ENCODE peak calls at places on chromosomes 12 and 14, in nine cellular contexts. One of them, this sample, is unnamed.

GRCh38 chr14:100222219-100223093 is 16.5 kb upstream of the YY1 start:
- DNase-seq in stomach: no peak
- DNase-seq in A549: no peak
- DNase-seq in Peyer's patch: no peak
- DNase-seq in transverse colon: no peak
- DNase-seq in H54: no peak
- DNase-seq in K562: no peak
- DNase-seq in right lobe of liver: no peak
- DNase-seq in prostate gland: no peak
- DNase-seq in this sample: no peak

GRCh38 chr12:122834921-122835692 is at the start of gene HIP1R:
- DNase-seq in stomach: peak; percentile 64
- DNase-seq in A549: peak; percentile 49
- DNase-seq in Peyer's patch: peak; percentile 84
- DNase-seq in transverse colon: peak; percentile 71
- DNase-seq in H54: no peak
- DNase-seq in K562: peak; percentile 93
- DNase-seq in right lobe of liver: no peak
- DNase-seq in prostate gland: peak; percentile 54
- DNase-seq in this sample: peak; percentile 72

GRCh38 chr12:90301095-90301494 is 592.5 kb upstream of the ATP2B1 start:
- DNase-seq in stomach: no peak
- DNase-seq in A549: no peak
- DNase-seq in Peyer's patch: no peak
- DNase-seq in transverse colon: no peak
- DNase-seq in H54: no peak
- DNase-seq in K562: no peak
- DNase-seq in right lobe of liver: no peak
- DNase-seq in prostate gland: no peak
- DNase-seq in this sample: no peak

GRCh38 chr12:92290881-92291280 is 145.2 kb upstream of the BTG1 start:
- DNase-seq in stomach: no peak
- DNase-seq in A549: no peak
- DNase-seq in Peyer's patch: no peak
- DNase-seq in transverse colon: no peak
- DNase-seq in H54: no peak
- DNase-seq in K562: no peak
- DNase-seq in right lobe of liver: no peak
- DNase-seq in prostate gland: no peak
- DNase-seq in this sample: no peak

GRCh38 chr12:68439368-68440045 is 107.3 kb upstream of the MDM1 start:
- DNase-seq in stomach: no peak
- DNase-seq in A549: no peak
- DNase-seq in Peyer's patch: no peak
- DNase-seq in transverse colon: no peak
- DNase-seq in H54: no peak
- DNase-seq in K562: no peak
- DNase-seq in right lobe of liver: no peak
- DNase-seq in prostate gland: no peak
- DNase-seq in this sample: no peak

GRCh38 chr14:25953532-25954144 is 644.2 kb downstream of the NOVA1 start:
- DNase-seq in stomach: no peak
- DNase-seq in A549: no peak
- DNase-seq in Peyer's patch: no peak
- DNase-seq in transverse colon: peak; percentile 40
- DNase-seq in H54: no peak
- DNase-seq in K562: no peak
- DNase-seq in right lobe of liver: no peak
- DNase-seq in prostate gland: no peak
- DNase-seq in this sample: no peak

GRCh38 chr14:42731480-42731879 is 1124.8 kb downstream of the LRFN5 start:
- DNase-seq in stomach: no peak
- DNase-seq in A549: no peak
- DNase-seq in Peyer's patch: no peak
- DNase-seq in transverse colon: no peak
- DNase-seq in H54: no peak
- DNase-seq in K562: no peak
- DNase-seq in right lobe of liver: no peak
- DNase-seq in prostate gland: no peak
- DNase-seq in this sample: no peak

GRCh38 chr12:91947459-91947858 is 198.2 kb downstream of the BTG1 start:
- DNase-seq in stomach: no peak
- DNase-seq in A549: no peak
- DNase-seq in Peyer's patch: no peak
- DNase-seq in transverse colon: no peak
- DNase-seq in H54: no peak
- DNase-seq in K562: no peak
- DNase-seq in right lobe of liver: no peak
- DNase-seq in prostate gland: no peak
- DNase-seq in this sample: no peak

GRCh38 chr12:117331691-117332090 is 29.7 kb downstream of the NOS1 start:
- DNase-seq in stomach: no peak
- DNase-seq in A549: peak; percentile 73
- DNase-seq in Peyer's patch: no peak
- DNase-seq in transverse colon: no peak
- DNase-seq in H54: no peak
- DNase-seq in K562: no peak
- DNase-seq in right lobe of liver: no peak
- DNase-seq in prostate gland: no peak
- DNase-seq in this sample: no peak

GRCh38 chr12:24111101-24111500 is 161.6 kb upstream of the SOX5 start:
- DNase-seq in stomach: no peak
- DNase-seq in A549: no peak
- DNase-seq in Peyer's patch: no peak
- DNase-seq in transverse colon: no peak
- DNase-seq in H54: no peak
- DNase-seq in K562: no peak
- DNase-seq in right lobe of liver: no peak
- DNase-seq in prostate gland: no peak
- DNase-seq in this sample: no peak

GRCh38 chr12:52189376-52190174 is 2.2 kb downstream of the KRT80 start:
- DNase-seq in stomach: no peak
- DNase-seq in A549: no peak
- DNase-seq in Peyer's patch: no peak
- DNase-seq in transverse colon: no peak
- DNase-seq in H54: no peak
- DNase-seq in K562: no peak
- DNase-seq in right lobe of liver: no peak
- DNase-seq in prostate gland: no peak
- DNase-seq in this sample: no peak

GRCh38 chr12:56267443-56268071 is 815 bp downstream of the COQ10A start:
- DNase-seq in stomach: no peak
- DNase-seq in A549: no peak
- DNase-seq in Peyer's patch: no peak
- DNase-seq in transverse colon: no peak
- DNase-seq in H54: no peak
- DNase-seq in K562: peak; percentile 52
- DNase-seq in right lobe of liver: peak; percentile 83
- DNase-seq in prostate gland: no peak
- DNase-seq in this sample: peak; percentile 46

GRCh38 chr12:40170593-40170992 is 54.2 kb upstream of the LRRK2 start:
- DNase-seq in stomach: no peak
- DNase-seq in A549: no peak
- DNase-seq in Peyer's patch: no peak
- DNase-seq in transverse colon: no peak
- DNase-seq in H54: no peak
- DNase-seq in K562: no peak
- DNase-seq in right lobe of liver: no peak
- DNase-seq in prostate gland: no peak
- DNase-seq in this sample: no peak

GRCh38 chr14:69259531-69260245 is at the start of gene GALNT16:
- DNase-seq in stomach: peak; percentile 38
- DNase-seq in A549: peak; percentile 56
- DNase-seq in Peyer's patch: no peak
- DNase-seq in transverse colon: peak; percentile 25
- DNase-seq in H54: peak; percentile 61
- DNase-seq in K562: peak; percentile 42
- DNase-seq in right lobe of liver: no peak
- DNase-seq in prostate gland: no peak
- DNase-seq in this sample: no peak

GRCh38 chr14:56131004-56131864 is 13.0 kb downstream of the PELI2 start:
- DNase-seq in stomach: no peak
- DNase-seq in A549: no peak
- DNase-seq in Peyer's patch: no peak
- DNase-seq in transverse colon: no peak
- DNase-seq in H54: no peak
- DNase-seq in K562: no peak
- DNase-seq in right lobe of liver: no peak
- DNase-seq in prostate gland: no peak
- DNase-seq in this sample: no peak

GRCh38 chr12:115697341-115697740 is 580.2 kb downstream of the MED13L start:
- DNase-seq in stomach: no peak
- DNase-seq in A549: no peak
- DNase-seq in Peyer's patch: no peak
- DNase-seq in transverse colon: no peak
- DNase-seq in H54: no peak
- DNase-seq in K562: no peak
- DNase-seq in right lobe of liver: no peak
- DNase-seq in prostate gland: peak; percentile 24
- DNase-seq in this sample: no peak

GRCh38 chr12:84601483-84601882 is 311.1 kb downstream of the SLC6A15 start:
- DNase-seq in stomach: no peak
- DNase-seq in A549: no peak
- DNase-seq in Peyer's patch: no peak
- DNase-seq in transverse colon: no peak
- DNase-seq in H54: no peak
- DNase-seq in K562: no peak
- DNase-seq in right lobe of liver: no peak
- DNase-seq in prostate gland: no peak
- DNase-seq in this sample: no peak

GRCh38 chr12:13097526-13097925 is 5.9 kb downstream of the GSG1 start:
- DNase-seq in stomach: no peak
- DNase-seq in A549: no peak
- DNase-seq in Peyer's patch: no peak
- DNase-seq in transverse colon: no peak
- DNase-seq in H54: no peak
- DNase-seq in K562: no peak
- DNase-seq in right lobe of liver: no peak
- DNase-seq in prostate gland: no peak
- DNase-seq in this sample: no peak

GRCh38 chr12:11014234-11014633 is 8.2 kb downstream of the TAS2R19 start:
- DNase-seq in stomach: no peak
- DNase-seq in A549: no peak
- DNase-seq in Peyer's patch: no peak
- DNase-seq in transverse colon: no peak
- DNase-seq in H54: no peak
- DNase-seq in K562: no peak
- DNase-seq in right lobe of liver: no peak
- DNase-seq in prostate gland: no peak
- DNase-seq in this sample: no peak

GRCh38 chr12:14249368-14249767 is 116.1 kb upstream of the ATF7IP start:
- DNase-seq in stomach: no peak
- DNase-seq in A549: no peak
- DNase-seq in Peyer's patch: no peak
- DNase-seq in transverse colon: no peak
- DNase-seq in H54: no peak
- DNase-seq in K562: no peak
- DNase-seq in right lobe of liver: no peak
- DNase-seq in prostate gland: no peak
- DNase-seq in this sample: no peak

GRCh38 chr14:100237735-100238418 is 1.1 kb upstream of the YY1 start:
- DNase-seq in stomach: peak; percentile 52
- DNase-seq in A549: peak; percentile 56
- DNase-seq in Peyer's patch: no peak
- DNase-seq in transverse colon: peak; percentile 58
- DNase-seq in H54: peak; percentile 41
- DNase-seq in K562: no peak
- DNase-seq in right lobe of liver: no peak
- DNase-seq in prostate gland: peak; percentile 42
- DNase-seq in this sample: peak; percentile 71

GRCh38 chr14:68418192-68419118 is 374.4 kb downstream of the ZFP36L1 start:
- DNase-seq in stomach: no peak
- DNase-seq in A549: no peak
- DNase-seq in Peyer's patch: no peak
- DNase-seq in transverse colon: no peak
- DNase-seq in H54: no peak
- DNase-seq in K562: no peak
- DNase-seq in right lobe of liver: no peak
- DNase-seq in prostate gland: peak; percentile 58
- DNase-seq in this sample: no peak

GRCh38 chr12:125888921-125889320 is 823.7 kb downstream of the AACS start:
- DNase-seq in stomach: no peak
- DNase-seq in A549: no peak
- DNase-seq in Peyer's patch: no peak
- DNase-seq in transverse colon: no peak
- DNase-seq in H54: no peak
- DNase-seq in K562: no peak
- DNase-seq in right lobe of liver: no peak
- DNase-seq in prostate gland: no peak
- DNase-seq in this sample: no peak

GRCh38 chr14:58637391-58638230 is at the start of gene DACT1:
- DNase-seq in stomach: peak; percentile 44
- DNase-seq in A549: peak; percentile 35
- DNase-seq in Peyer's patch: peak; percentile 65
- DNase-seq in transverse colon: peak; percentile 50
- DNase-seq in H54: peak; percentile 14
- DNase-seq in K562: peak; percentile 64
- DNase-seq in right lobe of liver: peak; percentile 75
- DNase-seq in prostate gland: peak; percentile 45
- DNase-seq in this sample: peak; percentile 59
- TF ChIP-seq POLR2A in stomach: no peak
- TF ChIP-seq POLR2A in A549: no peak
- TF ChIP-seq POLR2A in Peyer's patch: no peak
- TF ChIP-seq POLR2A in transverse colon: no peak
- TF ChIP-seq POLR2A in H54: peak; percentile 56
- TF ChIP-seq POLR2A in K562: no peak
- TF ChIP-seq POLR2A in right lobe of liver: peak; percentile 49
- TF ChIP-seq POLR2A in prostate gland: no peak
- TF ChIP-seq POLR2A in this sample: no peak

GRCh38 chr14:23385840-23386657 is 9.2 kb downstream of the CMTM5 start:
- DNase-seq in stomach: no peak
- DNase-seq in A549: no peak
- DNase-seq in Peyer's patch: no peak
- DNase-seq in transverse colon: no peak
- DNase-seq in H54: no peak
- DNase-seq in K562: no peak
- DNase-seq in right lobe of liver: no peak
- DNase-seq in prostate gland: no peak
- DNase-seq in this sample: no peak
- TF ChIP-seq POLR2A in stomach: no peak
- TF ChIP-seq POLR2A in A549: no peak
- TF ChIP-seq POLR2A in Peyer's patch: no peak
- TF ChIP-seq POLR2A in transverse colon: no peak
- TF ChIP-seq POLR2A in H54: no peak
- TF ChIP-seq POLR2A in K562: no peak
- TF ChIP-seq POLR2A in right lobe of liver: no peak
- TF ChIP-seq POLR2A in prostate gland: no peak
- TF ChIP-seq POLR2A in this sample: no peak

GRCh38 chr12:2877959-2878732 is 1.1 kb downstream of the RHNO1 start:
- DNase-seq in stomach: no peak
- DNase-seq in A549: no peak
- DNase-seq in Peyer's patch: no peak
- DNase-seq in transverse colon: no peak
- DNase-seq in H54: no peak
- DNase-seq in K562: no peak
- DNase-seq in right lobe of liver: peak; percentile 43
- DNase-seq in prostate gland: no peak
- DNase-seq in this sample: peak; percentile 64
- TF ChIP-seq POLR2A in stomach: no peak
- TF ChIP-seq POLR2A in A549: no peak
- TF ChIP-seq POLR2A in Peyer's patch: no peak
- TF ChIP-seq POLR2A in transverse colon: no peak
- TF ChIP-seq POLR2A in H54: no peak
- TF ChIP-seq POLR2A in K562: no peak
- TF ChIP-seq POLR2A in right lobe of liver: no peak
- TF ChIP-seq POLR2A in prostate gland: no peak
- TF ChIP-seq POLR2A in this sample: no peak

GRCh38 chr14:35121887-35122695 is at the start of the genes PPP2R3C and PRORP:
- DNase-seq in stomach: peak; percentile 92
- DNase-seq in A549: peak; percentile 99
- DNase-seq in Peyer's patch: peak; percentile 93
- DNase-seq in transverse colon: peak; percentile 93
- DNase-seq in H54: peak; percentile 68
- DNase-seq in K562: peak; percentile 58
- DNase-seq in right lobe of liver: peak; percentile 98
- DNase-seq in prostate gland: peak; percentile 97
- DNase-seq in this sample: peak; percentile 95
- TF ChIP-seq POLR2A in stomach: peak; percentile 67
- TF ChIP-seq POLR2A in A549: peak; percentile 26
- TF ChIP-seq POLR2A in Peyer's patch: peak; percentile 74
- TF ChIP-seq POLR2A in transverse colon: peak; percentile 59
- TF ChIP-seq POLR2A in H54: peak; percentile 21
- TF ChIP-seq POLR2A in K562: peak; percentile 66
- TF ChIP-seq POLR2A in right lobe of liver: peak; percentile 78
- TF ChIP-seq POLR2A in prostate gland: peak; percentile 25
- TF ChIP-seq POLR2A in this sample: peak; percentile 79

This sample was measured in erythroblast.